ENCODE peak calls at places on chromosome 2, in ten cellular contexts. T is CD8-positive, alpha-beta T cell; A is DND-41; L is adrenal gland; D is tibial artery; M is neural progenitor cell; O is osteoblast; I is ascending aorta; F is OCI-LY7; X is mucosa of descending colon. P is an unnamed sample.

GRCh38 chr2:46334389-46335345 is 37.5 kb downstream of the EPAS1 start:
- DNase-seq in D (no peak), O (peak; percentile 84), M (no peak), X (no peak), T (no peak), L (no peak), I (no peak), F (no peak), A (no peak), P (no peak)

GRCh38 chr2:136185991-136186771 is 68.2 kb upstream of the CXCR4 start:
- DNase-seq in T (no peak), O (no peak), L (no peak), I (no peak), A (no peak), F (no peak), M (no peak), D (no peak), X (no peak), P (no peak)

GRCh38 chr2:17164550-17164949 is 353.7 kb downstream of the RAD51AP2 start:
- DNase-seq in D (no peak), I (no peak), X (no peak), T (no peak), A (no peak), O (no peak), L (no peak), M (no peak), F (no peak), P (no peak)

GRCh38 chr2:159615936-159616733 is at the start of gene BAZ2B:
- DNase-seq in O (peak; percentile 83), I (no peak), A (no peak), T (peak; percentile 4), M (peak; percentile 73), X (peak; percentile 75), L (peak; percentile 53), D (peak; percentile 30), F (no peak), P (peak; percentile 74)

GRCh38 chr2:225002656-225003045 is 39.6 kb downstream of the DOCK10 start:
- DNase-seq in X (no peak), F (peak; percentile 91), A (no peak), L (no peak), D (no peak), T (peak; percentile 30), O (no peak), M (no peak), I (no peak), P (no peak)

GRCh38 chr2:46669996-46670793 is 190.8 kb downstream of the TMEM247 start:
- DNase-seq in F (no peak), M (no peak), T (no peak), L (no peak), I (no peak), O (no peak), A (no peak), D (no peak), X (no peak), P (no peak)

GRCh38 chr2:20027260-20027677 is 14.8 kb upstream of the MATN3 start:
- DNase-seq in L (no peak), O (no peak), I (no peak), F (no peak), D (no peak), X (no peak), M (no peak), T (no peak), A (no peak), P (no peak)

GRCh38 chr2:120735750-120736170 is at the start of gene GLI2:
- DNase-seq in D (peak; percentile 71), F (no peak), X (peak; percentile 73), L (peak; percentile 72), T (no peak), M (peak; percentile 95), A (no peak), O (peak; percentile 97), I (no peak), P (peak; percentile 86)

GRCh38 chr2:237882510-237883481 is 23.4 kb downstream of the RAMP1 start:
- DNase-seq in I (no peak), T (no peak), A (no peak), L (no peak), F (no peak), O (no peak), M (no peak), D (no peak), X (no peak), P (peak; percentile 61)

GRCh38 chr2:72919414-72920316 is 2.3 kb downstream of the EMX1 start:
- DNase-seq in D (no peak), A (no peak), X (no peak), L (no peak), F (no peak), O (peak; percentile 75), T (no peak), M (peak; percentile 85), I (no peak), P (no peak)
- H3K4me3 ChIP-seq in D (peak overlapping the region; percentile 43), A (no peak overlapping the region), X (no peak overlapping the region), L (no peak overlapping the region), F (no peak overlapping the region), O (peak overlapping the region; percentile 30), T (peak overlapping the region; percentile 35), M (peak overlapping the region; percentile 44), I (peak overlapping the region; percentile 39), P (peak overlapping the region; percentile 31)

GRCh38 chr2:240967681-240968621 is 30.5 kb upstream of the SNED1 start:
- DNase-seq in O (peak; percentile 68), M (no peak), T (no peak), L (peak; percentile 13), F (no peak), I (no peak), D (no peak), X (peak; percentile 12), A (no peak), P (no peak)
- H3K4me1 ChIP-seq in O (no peaks in the 10 kb centered on the region), M (no peaks in the 10 kb centered on the region), T (no peaks in the 10 kb centered on the region), L (peaks cover 7% of the 10 kb centered on the region), F (no peaks in the 10 kb centered on the region), I (no peaks in the 10 kb centered on the region), D (no peaks in the 10 kb centered on the region), X (no peaks in the 10 kb centered on the region), A (no peaks in the 10 kb centered on the region), P (peaks cover 17% of the 10 kb centered on the region)

DNA sequence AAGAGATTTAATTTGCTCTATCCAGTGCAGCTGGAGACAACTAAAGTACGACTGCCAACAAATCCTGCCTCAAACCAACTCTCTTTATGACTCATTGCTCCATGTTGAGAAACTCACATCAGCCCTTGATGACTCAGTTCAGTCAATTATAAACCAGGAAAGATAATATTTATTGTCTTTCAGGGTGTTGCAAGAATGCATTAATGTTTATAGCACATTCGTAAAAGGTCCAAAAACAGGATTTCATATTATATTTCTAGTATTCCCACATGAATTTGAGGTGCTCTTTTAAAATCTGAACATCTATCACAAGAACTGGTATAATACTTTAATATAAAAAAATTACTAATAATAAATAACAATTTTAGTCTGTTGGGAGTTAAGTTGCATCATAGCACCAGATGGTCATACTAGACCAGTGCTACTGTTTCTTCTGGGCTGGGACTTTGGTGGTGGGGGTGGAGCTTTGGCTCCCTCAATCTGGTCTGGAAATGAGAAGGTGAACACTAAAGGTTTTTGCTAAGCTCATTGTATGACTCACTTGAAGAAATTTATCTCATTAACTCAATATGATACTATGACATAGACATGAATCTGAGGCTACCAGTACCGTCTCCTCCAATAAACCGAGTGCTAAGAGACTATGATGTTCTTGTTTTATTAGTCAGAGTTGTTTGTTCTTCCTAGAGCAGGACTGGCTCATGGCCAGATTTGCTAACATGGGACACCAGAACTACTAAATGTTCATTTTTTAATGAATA is 26.6 kb upstream of the MAP3K20 start:
- DNase-seq in F (no peak), T (no peak), I (peak; percentile 65), O (peak; percentile 91), X (peak; percentile 36), A (no peak), D (peak; percentile 89), M (no peak), L (peak; percentile 79), P (no peak)
- H3K4me3 ChIP-seq in F (no peak overlapping the region), T (no peak overlapping the region), I (no peak overlapping the region), O (peak overlapping the region; percentile 10), X (no peak overlapping the region), A (no peak overlapping the region), D (no peak overlapping the region), M (no peak overlapping the region), L (no peak overlapping the region), P (no peak overlapping the region)

GRCh38 chr2:9108210-9108967 is 98.2 kb upstream of the ASAP2 start:
- DNase-seq in I (no peak), D (no peak), O (no peak), T (no peak), F (no peak), X (no peak), M (no peak), L (no peak), A (no peak), P (no peak)
- H3K4me1 ChIP-seq in I (no peaks in the 10 kb centered on the region), D (peaks cover 11% of the 10 kb centered on the region), O (peaks cover 15% of the 10 kb centered on the region), T (no peaks in the 10 kb centered on the region), F (no peaks in the 10 kb centered on the region), X (peaks cover 9% of the 10 kb centered on the region), M (peaks cover 7% of the 10 kb centered on the region), L (no peaks in the 10 kb centered on the region), A (no peaks in the 10 kb centered on the region), P (peaks cover 11% of the 10 kb centered on the region)

DNA sequence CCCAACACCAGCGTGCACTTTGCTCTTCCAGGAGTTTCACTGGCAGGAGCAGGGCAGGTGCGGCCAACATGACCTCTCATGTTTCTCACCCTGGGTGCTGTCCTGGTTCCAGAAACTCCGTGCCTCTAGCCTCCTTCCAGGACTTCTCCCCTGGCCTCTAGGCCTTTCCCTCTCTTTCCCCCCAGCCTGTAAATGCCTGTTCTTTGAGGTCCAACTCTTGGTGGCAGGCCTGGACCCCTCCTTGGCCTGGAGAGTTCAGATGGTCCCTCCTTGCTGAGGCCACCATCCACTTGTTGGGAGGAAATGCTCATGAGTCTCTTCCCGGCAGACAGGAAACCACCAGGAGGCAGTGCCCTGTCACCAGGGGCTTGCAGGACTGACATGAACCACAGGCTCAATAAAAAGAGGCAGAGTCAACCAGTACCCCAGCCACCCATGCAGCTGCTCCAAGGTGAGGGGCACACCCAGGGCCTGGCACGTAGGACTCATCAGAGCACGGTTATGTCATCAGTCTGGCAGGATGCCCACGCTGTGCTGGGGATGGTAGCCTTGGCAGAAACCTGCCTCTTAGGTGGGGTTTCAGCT is 1.5 kb downstream of the MALL start:
- DNase-seq in L (no peak), M (no peak), X (peak; percentile 90), D (no peak), O (no peak), A (peak; percentile 41), T (no peak), I (no peak), F (no peak), P (peak; percentile 82)
- H3K4me3 ChIP-seq in L (no peak overlapping the region), M (no peak overlapping the region), X (no peak overlapping the region), D (no peak overlapping the region), O (no peak overlapping the region), A (no peak overlapping the region), T (no peak overlapping the region), I (no peak overlapping the region), F (no peak overlapping the region), P (peak overlapping the region; percentile 52)

GRCh38 chr2:45178854-45179253 is 169.6 kb upstream of the SIX2 start:
- DNase-seq in O (peak; percentile 42), L (no peak), D (no peak), T (no peak), A (no peak), F (no peak), X (no peak), I (no peak), M (no peak), P (no peak)
- H3K4me1 ChIP-seq in O (peaks cover 60% of the 10 kb centered on the region), L (no peaks in the 10 kb centered on the region), D (peaks cover 14% of the 10 kb centered on the region), T (no peaks in the 10 kb centered on the region), A (peaks cover 24% of the 10 kb centered on the region), F (peaks cover 36% of the 10 kb centered on the region), X (no peaks in the 10 kb centered on the region), I (no peaks in the 10 kb centered on the region), M (peaks cover 4% of the 10 kb centered on the region), P (no peaks in the 10 kb centered on the region)